ENCODE peak calls at places on chromosomes 4 and X, in six cellular contexts. One of them, this sample, is unnamed.

GRCh38 chrX:70479197-70479969 is 34.7 kb downstream of the DLG3 start:
- DNase-seq in H4: peak
- DNase-seq in colonic mucosa: no peak
- DNase-seq in T-helper 2 cell treated with Interferon-gamma antibody and Interleukin-4, amounts not matched to agents 5 μg/mL and 100 μg/mL, for 36 hours: no peak
- DNase-seq in fibroblast of lung: peak
- DNase-seq in left colon: peak
- DNase-seq in this sample: no peak

GRCh38 chrX:153190384-153190783 is 11.3 kb downstream of the MAGEA1 start:
- DNase-seq in H4: no peak
- DNase-seq in colonic mucosa: no peak
- DNase-seq in T-helper 2 cell treated with Interferon-gamma antibody and Interleukin-4, amounts not matched to agents 5 μg/mL and 100 μg/mL, for 36 hours: no peak
- DNase-seq in fibroblast of lung: no peak
- DNase-seq in left colon: no peak
- DNase-seq in this sample: no peak

GRCh38 chr4:142331646-142332045 is 514.5 kb downstream of the INPP4B start:
- DNase-seq in H4: no peak
- DNase-seq in colonic mucosa: no peak
- DNase-seq in T-helper 2 cell treated with Interferon-gamma antibody and Interleukin-4, amounts not matched to agents 5 μg/mL and 100 μg/mL, for 36 hours: no peak
- DNase-seq in fibroblast of lung: peak
- DNase-seq in left colon: no peak
- DNase-seq in this sample: no peak

GRCh38 chr4:946517-947471 is 14.5 kb downstream of the TMEM175 start:
- DNase-seq in H4: no peak
- DNase-seq in colonic mucosa: no peak
- DNase-seq in T-helper 2 cell treated with Interferon-gamma antibody and Interleukin-4, amounts not matched to agents 5 μg/mL and 100 μg/mL, for 36 hours: no peak
- DNase-seq in fibroblast of lung: no peak
- DNase-seq in left colon: no peak
- DNase-seq in this sample: no peak

GRCh38 chrX:13287816-13288215 is 32.0 kb downstream of the ATXN3L start:
- DNase-seq in H4: no peak
- DNase-seq in colonic mucosa: no peak
- DNase-seq in T-helper 2 cell treated with Interferon-gamma antibody and Interleukin-4, amounts not matched to agents 5 μg/mL and 100 μg/mL, for 36 hours: no peak
- DNase-seq in fibroblast of lung: peak
- DNase-seq in left colon: no peak
- DNase-seq in this sample: no peak

GRCh38 chr4:24770111-24770584 is 25.2 kb upstream of the SOD3 start:
- DNase-seq in H4: peak
- DNase-seq in colonic mucosa: no peak
- DNase-seq in T-helper 2 cell treated with Interferon-gamma antibody and Interleukin-4, amounts not matched to agents 5 μg/mL and 100 μg/mL, for 36 hours: peak
- DNase-seq in fibroblast of lung: peak
- DNase-seq in left colon: no peak
- DNase-seq in this sample: no peak

GRCh38 chr4:187070158-187070557 is 346.5 kb upstream of the FAT1 start:
- DNase-seq in H4: no peak
- DNase-seq in colonic mucosa: no peak
- DNase-seq in T-helper 2 cell treated with Interferon-gamma antibody and Interleukin-4, amounts not matched to agents 5 μg/mL and 100 μg/mL, for 36 hours: no peak
- DNase-seq in fibroblast of lung: no peak
- DNase-seq in left colon: no peak
- DNase-seq in this sample: no peak

GRCh38 chrX:131703646-131704045 is 159.8 kb downstream of the OR13H1 start:
- DNase-seq in H4: peak
- DNase-seq in colonic mucosa: peak
- DNase-seq in T-helper 2 cell treated with Interferon-gamma antibody and Interleukin-4, amounts not matched to agents 5 μg/mL and 100 μg/mL, for 36 hours: no peak
- DNase-seq in fibroblast of lung: no peak
- DNase-seq in left colon: peak
- DNase-seq in this sample: no peak

GRCh38 chr4:158535130-158535614 is 13.5 kb downstream of the RXFP1 start:
- DNase-seq in H4: peak
- DNase-seq in colonic mucosa: no peak
- DNase-seq in T-helper 2 cell treated with Interferon-gamma antibody and Interleukin-4, amounts not matched to agents 5 μg/mL and 100 μg/mL, for 36 hours: peak
- DNase-seq in fibroblast of lung: peak
- DNase-seq in left colon: no peak
- DNase-seq in this sample: no peak

GRCh38 chrX:555589-556220 is 74.9 kb upstream of the SHOX start:
- DNase-seq in H4: no peak
- DNase-seq in colonic mucosa: no peak
- DNase-seq in T-helper 2 cell treated with Interferon-gamma antibody and Interleukin-4, amounts not matched to agents 5 μg/mL and 100 μg/mL, for 36 hours: no peak
- DNase-seq in fibroblast of lung: no peak
- DNase-seq in left colon: no peak
- DNase-seq in this sample: no peak

GRCh38 chr4:113509851-113510250 is 251.7 kb downstream of the CAMK2D start:
- DNase-seq in H4: no peak
- DNase-seq in colonic mucosa: no peak
- DNase-seq in T-helper 2 cell treated with Interferon-gamma antibody and Interleukin-4, amounts not matched to agents 5 μg/mL and 100 μg/mL, for 36 hours: no peak
- DNase-seq in fibroblast of lung: no peak
- DNase-seq in left colon: no peak
- DNase-seq in this sample: no peak

GRCh38 chrX:65745427-65745826 is 78.0 kb downstream of the MSN start:
- DNase-seq in H4: no peak
- DNase-seq in colonic mucosa: no peak
- DNase-seq in T-helper 2 cell treated with Interferon-gamma antibody and Interleukin-4, amounts not matched to agents 5 μg/mL and 100 μg/mL, for 36 hours: no peak
- DNase-seq in fibroblast of lung: no peak
- DNase-seq in left colon: no peak
- DNase-seq in this sample: no peak

GRCh38 chr4:7795983-7796382 is 143.7 kb downstream of the AFAP1 start:
- DNase-seq in H4: no peak
- DNase-seq in colonic mucosa: no peak
- DNase-seq in T-helper 2 cell treated with Interferon-gamma antibody and Interleukin-4, amounts not matched to agents 5 μg/mL and 100 μg/mL, for 36 hours: no peak
- DNase-seq in fibroblast of lung: no peak
- DNase-seq in left colon: no peak
- DNase-seq in this sample: no peak

GRCh38 chr4:7691992-7692391 is 247.7 kb downstream of the AFAP1 start:
- DNase-seq in H4: no peak
- DNase-seq in colonic mucosa: no peak
- DNase-seq in T-helper 2 cell treated with Interferon-gamma antibody and Interleukin-4, amounts not matched to agents 5 μg/mL and 100 μg/mL, for 36 hours: no peak
- DNase-seq in fibroblast of lung: no peak
- DNase-seq in left colon: no peak
- DNase-seq in this sample: no peak

GRCh38 chr4:80101086-80101767 is 28.2 kb upstream of the ANTXR2 start:
- DNase-seq in H4: no peak
- DNase-seq in colonic mucosa: no peak
- DNase-seq in T-helper 2 cell treated with Interferon-gamma antibody and Interleukin-4, amounts not matched to agents 5 μg/mL and 100 μg/mL, for 36 hours: no peak
- DNase-seq in fibroblast of lung: no peak
- DNase-seq in left colon: no peak
- DNase-seq in this sample: no peak

GRCh38 chr4:128241425-128241913 is 46.1 kb downstream of the PGRMC2 start:
- DNase-seq in H4: peak
- DNase-seq in colonic mucosa: no peak
- DNase-seq in T-helper 2 cell treated with Interferon-gamma antibody and Interleukin-4, amounts not matched to agents 5 μg/mL and 100 μg/mL, for 36 hours: no peak
- DNase-seq in fibroblast of lung: peak
- DNase-seq in left colon: no peak
- DNase-seq in this sample: peak

GRCh38 chrX:13266641-13267420 is 53.0 kb downstream of the ATXN3L start:
- DNase-seq in H4: no peak
- DNase-seq in colonic mucosa: no peak
- DNase-seq in T-helper 2 cell treated with Interferon-gamma antibody and Interleukin-4, amounts not matched to agents 5 μg/mL and 100 μg/mL, for 36 hours: no peak
- DNase-seq in fibroblast of lung: no peak
- DNase-seq in left colon: no peak
- DNase-seq in this sample: no peak

GRCh38 chr4:15003441-15003890 is 1.2 kb downstream of the CPEB2 start:
- DNase-seq in H4: no peak
- DNase-seq in colonic mucosa: peak
- DNase-seq in T-helper 2 cell treated with Interferon-gamma antibody and Interleukin-4, amounts not matched to agents 5 μg/mL and 100 μg/mL, for 36 hours: peak
- DNase-seq in fibroblast of lung: no peak
- DNase-seq in left colon: peak
- DNase-seq in this sample: peak

GRCh38 chr4:132396636-132397035 is 752.5 kb upstream of the PCDH10 start:
- DNase-seq in H4: no peak
- DNase-seq in colonic mucosa: no peak
- DNase-seq in T-helper 2 cell treated with Interferon-gamma antibody and Interleukin-4, amounts not matched to agents 5 μg/mL and 100 μg/mL, for 36 hours: no peak
- DNase-seq in fibroblast of lung: no peak
- DNase-seq in left colon: no peak
- DNase-seq in this sample: no peak

GRCh38 chr4:36235306-36235705 is 9.0 kb downstream of the ARAP2 start:
- DNase-seq in H4: peak
- DNase-seq in colonic mucosa: no peak
- DNase-seq in T-helper 2 cell treated with Interferon-gamma antibody and Interleukin-4, amounts not matched to agents 5 μg/mL and 100 μg/mL, for 36 hours: no peak
- DNase-seq in fibroblast of lung: no peak
- DNase-seq in left colon: no peak
- DNase-seq in this sample: peak

GRCh38 chrX:32281853-32282252 is 929.5 kb downstream of the DMD start:
- DNase-seq in H4: no peak
- DNase-seq in colonic mucosa: no peak
- DNase-seq in T-helper 2 cell treated with Interferon-gamma antibody and Interleukin-4, amounts not matched to agents 5 μg/mL and 100 μg/mL, for 36 hours: no peak
- DNase-seq in fibroblast of lung: no peak
- DNase-seq in left colon: no peak
- DNase-seq in this sample: no peak

GRCh38 chr4:175971393-175972179 is 94.1 kb upstream of the WDR17 start:
- DNase-seq in H4: no peak
- DNase-seq in colonic mucosa: no peak
- DNase-seq in T-helper 2 cell treated with Interferon-gamma antibody and Interleukin-4, amounts not matched to agents 5 μg/mL and 100 μg/mL, for 36 hours: no peak
- DNase-seq in fibroblast of lung: peak
- DNase-seq in left colon: no peak
- DNase-seq in this sample: no peak

GRCh38 chrX:37746268-37746931 is 33.5 kb upstream of the CYBB start:
- DNase-seq in H4: peak
- DNase-seq in colonic mucosa: no peak
- DNase-seq in T-helper 2 cell treated with Interferon-gamma antibody and Interleukin-4, amounts not matched to agents 5 μg/mL and 100 μg/mL, for 36 hours: peak
- DNase-seq in fibroblast of lung: no peak
- DNase-seq in left colon: no peak
- DNase-seq in this sample: no peak

GRCh38 chr4:24675723-24676122 is 91.4 kb upstream of the DHX15 start:
- DNase-seq in H4: no peak
- DNase-seq in colonic mucosa: no peak
- DNase-seq in T-helper 2 cell treated with Interferon-gamma antibody and Interleukin-4, amounts not matched to agents 5 μg/mL and 100 μg/mL, for 36 hours: no peak
- DNase-seq in fibroblast of lung: no peak
- DNase-seq in left colon: no peak
- DNase-seq in this sample: no peak